ENCODE peak calls at places on chromosome 14, in ten cellular contexts. Z is foreskin fibroblast, V is ovary, Y is thoracic aorta, L is PC-3, D is fibroblast of mammary gland, G is dorsolateral prefrontal cortex, X is neural progenitor cell, J is K562, O is epithelial cell of proximal tubule. K is an unnamed sample.

GRCh38 chr14:31829256-31829923 is 247.7 kb upstream of the ARHGAP5 start:
- DNase-seq in Z (peak; percentile 61), V (no peak), Y (no peak), L (peak; percentile 13), D (peak; percentile 84), G (no peak), X (peak; percentile 6), J (peak; percentile 4), O (no peak), K (peak; percentile 75)

GRCh38 chr14:58535084-58535483 is 102.7 kb upstream of the DACT1 start:
- DNase-seq in Z (no peak), V (no peak), Y (no peak), L (no peak), D (no peak), G (no peak), X (no peak), J (no peak), O (no peak), K (no peak)

GRCh38 chr14:103923863-103924262 is 4.4 kb upstream of the TDRD9 start:
- DNase-seq in Z (no peak), V (no peak), Y (no peak), L (no peak), D (no peak), G (no peak), X (no peak), J (peak; percentile 19), O (no peak), K (no peak)

GRCh38 chr14:73610692-73611091 is 1.6 kb upstream of the ACOT6 start:
- DNase-seq in Z (peak; percentile 29), V (no peak), Y (no peak), L (peak; percentile 29), D (peak; percentile 32), G (no peak), X (peak; percentile 28), J (no peak), O (peak; percentile 74), K (no peak)

GRCh38 chr14:67519406-67519805 is 13.7 kb upstream of the PLEKHH1 start:
- DNase-seq in Z (no peak), V (no peak), Y (no peak), L (no peak), D (no peak), G (no peak), X (no peak), J (no peak), O (no peak), K (no peak)

GRCh38 chr14:29925736-29926135 is 1.9 kb downstream of the PRKD1 start:
- DNase-seq in Z (no peak), V (no peak), Y (no peak), L (no peak), D (peak; percentile 52), G (no peak), X (peak; percentile 23), J (no peak), O (no peak), K (no peak)

GRCh38 chr14:95935228-95935822 is 58.7 kb downstream of the TUNAR start:
- DNase-seq in Z (peak; percentile 9), V (no peak), Y (no peak), L (peak; percentile 26), D (peak; percentile 20), G (no peak), X (peak; percentile 79), J (no peak), O (no peak), K (peak; percentile 15)

GRCh38 chr14:69610859-69611263 is 535 bp upstream of the SUSD6 start:
- DNase-seq in Z (no peak), V (no peak), Y (no peak), L (peak; percentile 23), D (peak; percentile 45), G (no peak), X (peak; percentile 41), J (no peak), O (no peak), K (no peak)

GRCh38 chr14:74491952-74492351 is 1.2 kb downstream of the NPC2 start:
- DNase-seq in Z (peak; percentile 47), V (no peak), Y (no peak), L (peak; percentile 60), D (peak; percentile 68), G (no peak), X (peak; percentile 50), J (peak; percentile 17), O (no peak), K (no peak)

GRCh38 chr14:79418649-79419415 is 792.5 kb downstream of the DIO2 start:
- DNase-seq in Z (no peak), V (no peak), Y (no peak), L (no peak), D (no peak), G (no peak), X (no peak), J (no peak), O (no peak), K (no peak)

GRCh38 chr14:57502581-57503254 is 9.1 kb upstream of the CCDC198 start:
- DNase-seq in Z (no peak), V (peak; percentile 67), Y (no peak), L (no peak), D (peak; percentile 73), G (peak; percentile 19), X (no peak), J (no peak), O (no peak), K (no peak)

GRCh38 chr14:89425931-89426330 is 8.9 kb upstream of the FOXN3 start:
- DNase-seq in Z (peak; percentile 97), V (no peak), Y (no peak), L (peak; percentile 91), D (peak; percentile 99), G (no peak), X (no peak), J (no peak), O (peak; percentile 67), K (peak; percentile 96)

GRCh38 chr14:88612981-88613380 is 50.1 kb downstream of the ZC3H14 start:
- DNase-seq in Z (no peak), V (no peak), Y (no peak), L (peak; percentile 15), D (peak; percentile 9), G (no peak), X (no peak), J (no peak), O (no peak), K (no peak)

GRCh38 chr14:93110856-93111419 is 4.8 kb downstream of the ITPK1 start:
- DNase-seq in Z (no peak), V (no peak), Y (no peak), L (no peak), D (no peak), G (no peak), X (no peak), J (no peak), O (no peak), K (no peak)

GRCh38 chr14:67004521-67004920 is 184.7 kb upstream of the GARIN2 start:
- DNase-seq in Z (no peak), V (no peak), Y (no peak), L (no peak), D (no peak), G (no peak), X (no peak), J (no peak), O (no peak), K (no peak)

GRCh38 chr14:32426596-32427408 is 97.7 kb downstream of the AKAP6 start:
- DNase-seq in Z (no peak), V (no peak), Y (no peak), L (peak; percentile 17), D (no peak), G (no peak), X (peak; percentile 68), J (no peak), O (no peak), K (no peak)

GRCh38 chr14:46574236-46574970 is 77.2 kb downstream of the RPL10L start:
- DNase-seq in Z (no peak), V (no peak), Y (no peak), L (peak; percentile 70), D (peak; percentile 1), G (no peak), X (no peak), J (no peak), O (no peak), K (no peak)

GRCh38 chr14:59213368-59214315 is 25.2 kb downstream of the DAAM1 start:
- DNase-seq in Z (peak; percentile 3), V (no peak), Y (no peak), L (peak; percentile 33), D (peak; percentile 6), G (no peak), X (no peak), J (no peak), O (no peak), K (no peak)

GRCh38 chr14:100566586-100566985 is 20.6 kb downstream of the BEGAIN start:
- DNase-seq in Z (no peak), V (no peak), Y (no peak), L (no peak), D (no peak), G (no peak), X (no peak), J (no peak), O (no peak), K (no peak)
- H3K4me3 ChIP-seq in Z (no peak overlapping the region), V (peak overlapping the region; percentile 47), Y (no peak overlapping the region), L (no peak overlapping the region), D (no peak overlapping the region), G (peak overlapping the region; percentile 62), X (peak overlapping the region; percentile 67), J (no peak overlapping the region), O (no peak overlapping the region), K (no peak overlapping the region)

DNA sequence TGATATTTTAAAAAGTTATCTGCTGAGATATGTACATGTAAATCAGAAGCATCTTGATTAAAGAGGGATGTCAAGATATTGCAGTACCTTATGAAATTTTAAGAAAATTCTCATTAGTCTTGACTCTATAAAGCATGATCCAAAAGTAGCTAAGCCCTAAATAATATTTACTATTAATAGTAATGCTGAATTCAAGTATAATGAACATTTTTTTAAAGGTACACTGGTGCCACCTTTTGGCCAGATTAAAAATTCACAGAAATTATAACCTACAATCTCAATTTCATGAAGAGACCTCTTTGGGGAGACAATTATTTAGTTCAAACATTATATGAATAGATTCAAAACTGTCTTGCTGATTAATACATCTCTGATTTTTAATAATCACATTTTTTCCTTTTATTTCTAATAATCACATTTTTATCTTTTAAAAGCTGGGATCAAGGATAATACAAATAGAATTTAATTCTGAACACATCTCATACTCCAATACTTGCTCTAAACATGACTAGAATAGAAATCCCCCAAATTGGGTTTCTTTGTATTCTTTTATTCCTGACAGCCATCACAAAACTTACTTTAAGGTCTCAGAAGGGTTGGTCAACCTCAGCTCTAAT is 13.4 kb downstream of the AKAP5 start:
- DNase-seq in Z (no peak), V (no peak), Y (no peak), L (peak; percentile 64), D (peak; percentile 38), G (no peak), X (no peak), J (no peak), O (no peak), K (no peak)
- TF ChIP-seq CTCF in Z (peak; percentile 14), V (peak; percentile 33), Y (peak; percentile 34), L (peak; percentile 73), D (peak; percentile 38), G (peak; percentile 79), X (peak; percentile 43), J (peak; percentile 51), O (peak; percentile 36), K (no peak)

GRCh38 chr14:51939727-51940126 is 49.6 kb upstream of the RTRAF start:
- DNase-seq in Z (no peak), V (no peak), Y (no peak), L (no peak), D (peak; percentile 41), G (no peak), X (no peak), J (no peak), O (no peak), K (no peak)
- H3K4me3 ChIP-seq in Z (no peak overlapping the region), V (no peak overlapping the region), Y (no peak overlapping the region), L (no peak overlapping the region), D (no peak overlapping the region), G (no peak overlapping the region), X (no peak overlapping the region), J (no peak overlapping the region), O (no peak overlapping the region), K (no peak overlapping the region)

GRCh38 chr14:81211844-81212243 is 8.9 kb downstream of the GTF2A1 start:
- DNase-seq in Z (no peak), V (no peak), Y (no peak), L (peak; percentile 38), D (peak; percentile 41), G (peak; percentile 41), X (peak; percentile 30), J (no peak), O (no peak), K (no peak)
- TF ChIP-seq CTCF in Z (peak; percentile 20), V (no peak), Y (peak; percentile 39), L (peak; percentile 59), D (peak; percentile 46), G (peak; percentile 76), X (peak; percentile 43), J (peak; percentile 15), O (peak; percentile 68), K (peak; percentile 39)